ENCODE peak calls at places on chromosomes 7 and 10, in four cellular contexts. G, E, X and A are unnamed samples.

GRCh38 chr7:147308539-147308938 is 1191.9 kb downstream of the CNTNAP2 start:
- DNase-seq in G (peak; percentile 14), E (no peak), X (peak; percentile 11), A (no peak)

GRCh38 chr7:155863721-155864151 is 51.5 kb upstream of the SHH start:
- DNase-seq in G (no peak), E (no peak), X (no peak), A (no peak)

GRCh38 chr7:18352339-18353255 is 143.0 kb upstream of the HDAC9 start:
- DNase-seq in G (peak; percentile 86), E (peak; percentile 65), X (peak; percentile 65), A (peak; percentile 73)

GRCh38 chr7:102170417-102170970 is 116.2 kb upstream of the SH2B2 start:
- DNase-seq in G (peak; percentile 32), E (no peak), X (peak; percentile 42), A (no peak)

GRCh38 chr7:46542076-46542475 is 621.0 kb upstream of the IGFBP3 start:
- DNase-seq in G (no peak), E (no peak), X (no peak), A (no peak)

GRCh38 chr10:102752934-102753664 is 9.4 kb downstream of the WBP1L start:
- DNase-seq in G (peak; percentile 75), E (peak; percentile 76), X (peak; percentile 69), A (peak; percentile 73)

GRCh38 chr10:43259981-43260761 is 6.7 kb downstream of the RASGEF1A start:
- DNase-seq in G (no peak), E (peak; percentile 70), X (no peak), A (no peak)

GRCh38 chr10:14507156-14507555 is 176.4 kb upstream of the FRMD4A start:
- DNase-seq in G (peak; percentile 49), E (peak; percentile 86), X (no peak), A (no peak)

GRCh38 chr10:106401161-106401560 is 763.3 kb downstream of the SORCS1 start:
- DNase-seq in G (peak; percentile 28), E (no peak), X (no peak), A (no peak)

GRCh38 chr7:150430465-150431085 is 19.9 kb upstream of the GIMAP8 start:
- DNase-seq in G (no peak), E (no peak), X (no peak), A (no peak)

GRCh38 chr7:156949541-156950380 is at the start of gene NOM1:
- DNase-seq in G (peak; percentile 92), E (peak; percentile 95), X (peak; percentile 95), A (peak; percentile 94)

GRCh38 chr10:116521424-116522305 is 24.1 kb upstream of the PNLIP start:
- DNase-seq in G (peak; percentile 72), E (peak; percentile 55), X (peak; percentile 54), A (peak; percentile 61)

GRCh38 chr10:73940634-73941221 is 29.8 kb downstream of the PLAU start:
- DNase-seq in G (peak; percentile 91), E (peak; percentile 69), X (peak; percentile 83), A (peak; percentile 88)

GRCh38 chr7:26091933-26092332 is 60.1 kb upstream of the NFE2L3 start:
- DNase-seq in G (peak; percentile 62), E (peak; percentile 27), X (peak; percentile 38), A (no peak)
- TF ChIP-seq CTCF in G (peak; percentile 37), E (no peak), X (peak; percentile 41), A (no peak)

GRCh38 chr10:68647928-68648327 is 73.1 kb upstream of the CCAR1 start:
- DNase-seq in G (no peak), E (no peak), X (no peak), A (peak; percentile 13)
- TF ChIP-seq EZH2phosphoT487 in G (no peak), E (no peak), X (no peak), A (no peak)

DNA sequence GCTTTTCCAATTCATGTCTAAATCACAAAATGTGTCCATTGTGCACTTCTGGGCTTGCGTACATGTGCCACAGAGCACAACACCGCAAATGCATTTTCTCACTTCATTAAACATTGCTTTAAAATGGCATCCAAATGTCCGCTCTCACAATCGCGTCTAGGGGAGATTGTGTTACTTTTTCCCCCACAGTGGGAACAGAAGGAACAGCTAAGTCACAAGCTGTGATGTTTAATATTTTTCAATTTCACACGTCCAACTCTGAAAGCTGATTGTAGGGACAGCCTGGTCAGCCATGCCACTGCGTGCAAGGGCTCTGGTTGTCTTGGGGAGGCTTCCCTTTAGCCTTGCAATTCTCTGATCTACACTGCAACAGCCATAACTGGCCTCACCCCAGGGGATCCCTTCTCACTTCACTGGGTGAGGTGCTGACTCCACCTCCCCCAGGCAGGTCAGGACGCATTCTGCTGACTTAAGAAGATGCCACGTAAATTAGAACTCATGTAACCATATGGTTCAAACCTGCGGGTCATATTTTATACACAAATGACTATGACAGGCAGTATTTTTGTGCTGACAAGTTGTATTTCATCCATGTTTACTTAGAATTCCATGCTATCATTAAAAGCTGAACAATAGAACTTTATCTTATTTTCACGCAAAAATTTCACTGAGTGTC is 425.2 kb upstream of the NFE2L3 start:
- DNase-seq in G (no peak), E (no peak), X (peak; percentile 40), A (no peak)
- H3K4me2 ChIP-seq in G (peak overlapping the region; percentile 48), E (peak overlapping the region; percentile 54), X (peak overlapping the region; percentile 69), A (no peak overlapping the region)

DNA sequence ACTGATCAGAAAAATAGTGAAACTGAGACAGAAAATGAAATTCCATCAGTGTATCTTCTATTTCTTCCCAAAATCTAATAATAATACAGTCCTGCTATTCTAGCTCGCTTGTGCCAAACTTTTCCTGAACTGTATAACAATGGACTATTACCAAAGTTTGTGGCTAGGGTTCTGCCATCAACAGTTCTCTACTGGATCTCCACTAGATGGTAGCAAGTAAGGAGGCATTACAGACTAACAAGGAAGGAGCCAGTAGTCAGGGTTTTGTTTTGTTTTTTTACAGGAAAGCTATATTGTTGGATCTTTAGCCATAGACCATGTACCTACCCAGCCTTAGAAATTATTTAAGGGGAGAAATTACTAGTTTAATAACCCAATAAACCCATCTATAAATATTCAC is 10.8 kb downstream of the MTERF1 start:
- DNase-seq in G (peak; percentile 12), E (no peak), X (no peak), A (no peak)
- TF ChIP-seq CTCF in G (no peak), E (no peak), X (no peak), A (no peak)

DNA sequence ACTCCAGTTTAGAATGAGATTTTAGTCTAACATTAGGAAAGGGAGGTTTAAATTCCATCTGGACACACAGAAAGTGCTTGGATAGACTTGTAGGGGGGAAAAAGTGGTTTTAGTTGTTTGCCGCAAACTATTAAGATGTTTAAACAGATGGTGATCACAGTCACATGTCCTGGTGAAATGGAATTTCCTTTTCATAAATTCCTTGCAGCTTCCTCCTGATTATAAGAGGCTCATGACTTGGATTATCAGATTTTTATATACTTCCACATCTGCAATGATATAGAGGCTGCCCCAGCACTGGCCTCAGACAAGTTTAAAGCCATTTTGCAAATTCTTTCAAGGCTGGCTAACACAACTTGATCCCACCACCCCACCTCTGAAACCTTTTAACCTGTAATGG is 106.4 kb upstream of the ARMC3 start:
- DNase-seq in G (no peak), E (no peak), X (no peak), A (no peak)
- TF ChIP-seq EZH2phosphoT487 in G (no peak), E (no peak), X (no peak), A (no peak)

DNA sequence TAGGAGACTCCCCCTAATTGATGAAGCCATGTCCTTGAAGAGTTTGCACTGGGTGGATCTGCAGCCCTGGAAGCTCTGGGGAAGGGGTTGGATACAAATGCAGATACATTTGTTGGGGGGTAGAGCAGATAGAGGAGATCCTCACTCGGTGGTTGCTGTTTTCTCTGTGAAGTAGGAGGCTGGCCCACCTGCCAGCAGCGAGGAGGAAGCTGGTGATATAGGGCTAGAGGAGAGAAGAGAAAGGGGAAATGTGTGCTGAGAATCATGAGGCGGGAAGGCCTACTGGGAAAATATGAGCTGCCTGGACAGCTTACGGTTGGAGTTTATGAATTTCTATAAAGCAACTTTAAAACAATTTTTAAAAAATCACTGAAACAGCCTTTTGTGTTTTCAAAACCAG is 100.8 kb upstream of the GLCCI1 start:
- DNase-seq in G (no peak), E (no peak), X (no peak), A (no peak)
- H3K4me2 ChIP-seq in G (no peak overlapping the region), E (no peak overlapping the region), X (no peak overlapping the region), A (no peak overlapping the region)